ENCODE peak calls at places on chromosomes 2 and 18, in four cellular contexts. L is fibroblast of lung, Z is GM06990, X is endodermal cell. S is an unnamed sample.

GRCh38 chr2:45680351-45680967 is 29.0 kb downstream of the PRKCE start:
- DNase-seq in L (no peak), Z (no peak), X (no peak), S (no peak)

GRCh38 chr2:217612920-217613319 is 389.9 kb downstream of the TNS1 start:
- DNase-seq in L (no peak), Z (no peak), X (no peak), S (no peak)

GRCh38 chr2:71379086-71379485 is 47.5 kb downstream of the ZNF638 start:
- DNase-seq in L (peak; percentile 89), Z (no peak), X (no peak), S (peak; percentile 79)

GRCh38 chr2:8445580-8445979 is 236.3 kb upstream of the ID2 start:
- DNase-seq in L (no peak), Z (no peak), X (peak; percentile 66), S (no peak)

GRCh38 chr2:237154050-237154638 is 68.5 kb downstream of the COPS8 start:
- DNase-seq in L (peak; percentile 65), Z (peak; percentile 30), X (peak; percentile 88), S (peak; percentile 74)

GRCh38 chr18:45251236-45251635 is 364.0 kb upstream of the SLC14A2 start:
- DNase-seq in L (peak; percentile 36), Z (no peak), X (no peak), S (no peak)

GRCh38 chr2:231104115-231104713 is 20.6 kb downstream of the HTR2B start:
- DNase-seq in L (peak; percentile 48), Z (no peak), X (peak; percentile 84), S (peak; percentile 85)

GRCh38 chr2:85843543-85843942 is 45.2 kb downstream of the ST3GAL5 start:
- DNase-seq in L (no peak), Z (no peak), X (peak; percentile 78), S (no peak)

GRCh38 chr18:59624384-59624760 is 72.9 kb downstream of the CCBE1 start:
- DNase-seq in L (no peak), Z (no peak), X (no peak), S (no peak)

GRCh38 chr2:112187805-112188596 is 49.8 kb downstream of the FBLN7 start:
- DNase-seq in L (peak; percentile 24), Z (no peak), X (no peak), S (peak; percentile 45)

GRCh38 chr2:223058952-223059716 is 7.1 kb downstream of the KCNE4 start:
- DNase-seq in L (peak; percentile 66), Z (no peak), X (no peak), S (no peak)

GRCh38 chr2:42905341-42906114 is 113.1 kb upstream of the HAAO start:
- DNase-seq in L (peak; percentile 44), Z (no peak), X (peak; percentile 63), S (no peak)

DNA sequence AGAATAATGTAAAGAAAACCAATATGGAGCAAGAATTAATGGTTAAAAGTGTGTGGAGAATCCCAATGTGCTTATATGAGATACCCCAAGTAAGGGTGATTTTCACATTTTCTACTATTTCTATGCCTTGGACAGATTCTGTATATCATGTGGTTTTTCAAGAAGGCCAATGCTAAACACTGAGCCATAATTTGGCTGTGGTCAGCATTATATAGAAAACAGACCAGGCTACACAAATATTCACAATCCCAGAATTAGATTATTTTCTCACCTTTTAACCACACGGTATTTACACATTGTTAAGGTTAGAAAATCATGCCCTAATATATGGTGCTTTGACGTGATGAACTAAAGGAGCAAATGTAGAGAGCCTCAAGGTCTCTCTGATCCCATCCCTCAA is 277.4 kb upstream of the LRATD1 start:
- DNase-seq in L (no peak), Z (no peak), X (no peak), S (no peak)
- H3K4me3 ChIP-seq in L (no peak overlapping the region), Z (no peak overlapping the region), X (no peak overlapping the region), S (no peak overlapping the region)

DNA sequence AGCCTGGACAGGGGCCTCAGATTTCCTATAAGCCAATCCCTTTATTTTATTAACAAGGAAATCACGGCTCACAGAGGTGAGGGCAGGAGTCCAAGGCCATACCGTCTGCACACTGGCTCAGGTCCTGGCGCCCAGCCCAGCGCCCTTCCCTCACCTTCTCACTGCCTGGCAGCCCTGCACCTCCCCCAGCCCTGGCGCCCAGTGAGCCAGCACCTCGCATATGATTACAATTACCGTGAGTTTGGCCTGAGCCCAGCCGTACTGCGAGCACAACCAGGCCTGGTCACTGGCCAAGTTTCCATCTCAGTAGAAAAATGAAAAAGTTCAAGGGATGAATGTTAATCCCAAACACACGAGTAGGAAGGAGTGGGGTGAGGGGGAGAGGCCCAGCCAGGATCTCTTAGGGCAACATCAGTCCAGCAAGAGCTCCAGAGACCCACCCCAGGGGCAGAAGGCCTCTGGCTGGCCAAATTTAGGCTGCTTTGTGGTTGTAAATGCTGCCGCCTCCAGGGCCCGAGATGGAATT is 68.4 kb downstream of the MCFD2 start:
- DNase-seq in L (peak; percentile 95), Z (no peak), X (no peak), S (peak; percentile 98)
- TF ChIP-seq CTCF in L (no peak), Z (no peak), X (no peak), S (peak; percentile 17)

GRCh38 chr2:219709261-219709867 is 81.9 kb downstream of the SLC4A3 start:
- DNase-seq in L (no peak), Z (no peak), X (no peak), S (no peak)

GRCh38 chr2:219713110-219713509 is 85.7 kb downstream of the SLC4A3 start:
- DNase-seq in L (peak; percentile 53), Z (no peak), X (no peak), S (peak; percentile 71)

GRCh38 chr2:219719521-219719920 is 92.1 kb downstream of the SLC4A3 start:
- DNase-seq in L (no peak), Z (no peak), X (no peak), S (no peak)

GRCh38 chr2:219718066-219718465 is 90.6 kb downstream of the SLC4A3 start:
- DNase-seq in L (no peak), Z (no peak), X (no peak), S (no peak)

GRCh38 chr2:219714681-219715080 is 87.3 kb downstream of the SLC4A3 start:
- DNase-seq in L (no peak), Z (no peak), X (no peak), S (no peak)
- H3K4me3 ChIP-seq in L (no peak overlapping the region), Z (no peak overlapping the region), X (no peak overlapping the region), S (no peak overlapping the region)

GRCh38 chr2:224062481-224063307 is 23.6 kb upstream of the SERPINE2 start:
- DNase-seq in L (no peak), Z (no peak), X (no peak), S (no peak)
- TF ChIP-seq CTCF in L (no peak), Z (no peak), X (peak; percentile 52), S (no peak)

GRCh38 chr2:209526541-209526940 is 102.7 kb downstream of the MAP2 start:
- DNase-seq in L (no peak), Z (peak; percentile 12), X (no peak), S (peak; percentile 34)
- H3K4me3 ChIP-seq in L (peak overlapping the region; percentile 6), Z (no peak overlapping the region), X (no peak overlapping the region), S (peak overlapping the region; percentile 27)

GRCh38 chr2:146981921-146982320 is 862.9 kb upstream of the ACVR2A start:
- DNase-seq in L (peak; percentile 91), Z (no peak), X (no peak), S (peak; percentile 76)

GRCh38 chr2:146986161-146986560 is 858.7 kb upstream of the ACVR2A start:
- DNase-seq in L (peak; percentile 62), Z (peak; percentile 7), X (no peak), S (peak; percentile 79)

GRCh38 chr2:146982393-146982846 is 862.4 kb upstream of the ACVR2A start:
- DNase-seq in L (peak; percentile 94), Z (no peak), X (no peak), S (peak; percentile 98)

GRCh38 chr2:146985753-146986152 is 859.1 kb upstream of the ACVR2A start:
- DNase-seq in L (no peak), Z (no peak), X (no peak), S (peak; percentile 31)

DNA sequence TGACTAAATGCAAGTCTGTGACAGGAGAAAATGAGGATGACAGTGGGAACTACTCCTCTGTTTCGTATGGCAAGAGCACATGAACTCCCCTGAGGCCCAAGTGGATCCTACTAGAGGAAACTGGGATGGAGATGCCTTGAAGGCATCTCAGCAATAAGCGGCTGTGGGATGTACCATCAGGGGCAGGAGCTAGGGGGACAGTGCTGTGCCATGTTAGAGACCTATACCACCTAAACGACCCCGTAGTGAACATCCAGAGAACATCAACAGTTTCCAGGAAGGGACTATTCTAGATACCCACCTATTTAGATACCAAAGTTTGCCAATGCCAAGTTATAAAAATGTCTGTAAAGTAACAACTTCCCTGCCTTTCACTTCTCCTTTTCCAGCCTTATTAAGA is 860.8 kb upstream of the ACVR2A start:
- DNase-seq in L (no peak), Z (no peak), X (no peak), S (no peak)
- TF ChIP-seq CTCF in L (no peak), Z (no peak), X (no peak), S (no peak)

GRCh38 chr18:77086656-77087390 is 45.8 kb downstream of the MBP start:
- DNase-seq in L (no peak), Z (no peak), X (peak; percentile 72), S (no peak)
- H3K4me3 ChIP-seq in L (peak overlapping the region; percentile 25), Z (no peak overlapping the region), X (peak overlapping the region; percentile 68), S (peak overlapping the region; percentile 42)

DNA sequence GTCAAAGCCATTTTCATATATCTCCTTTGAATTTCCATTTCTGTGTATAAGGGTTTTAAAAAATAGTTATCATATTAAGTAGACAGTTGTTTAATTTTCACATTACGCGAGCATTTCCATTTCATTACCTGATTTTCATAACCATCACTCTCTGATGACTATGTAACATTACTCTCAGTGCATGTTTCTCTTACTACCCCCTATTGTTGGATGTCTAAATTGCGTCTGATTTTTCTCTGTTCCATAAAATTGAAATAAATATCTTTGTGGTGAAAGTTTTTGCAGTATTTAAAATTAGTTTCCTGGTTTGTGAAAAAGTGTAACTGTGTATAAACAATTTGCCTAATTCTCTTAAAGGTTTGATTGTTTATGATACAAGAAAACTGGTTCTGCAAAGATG is 123.8 kb downstream of the MYO1B start:
- DNase-seq in L (no peak), Z (no peak), X (no peak), S (peak; percentile 35)
- TF ChIP-seq CTCF in L (no peak), Z (no peak), X (peak; percentile 56), S (peak; percentile 54)

GRCh38 chr2:40488101-40488598 is 36.3 kb upstream of the SLC8A1 start:
- DNase-seq in L (peak; percentile 65), Z (no peak), X (no peak), S (peak; percentile 67)
- H3K4me3 ChIP-seq in L (no peak overlapping the region), Z (no peak overlapping the region), X (no peak overlapping the region), S (no peak overlapping the region)

DNA sequence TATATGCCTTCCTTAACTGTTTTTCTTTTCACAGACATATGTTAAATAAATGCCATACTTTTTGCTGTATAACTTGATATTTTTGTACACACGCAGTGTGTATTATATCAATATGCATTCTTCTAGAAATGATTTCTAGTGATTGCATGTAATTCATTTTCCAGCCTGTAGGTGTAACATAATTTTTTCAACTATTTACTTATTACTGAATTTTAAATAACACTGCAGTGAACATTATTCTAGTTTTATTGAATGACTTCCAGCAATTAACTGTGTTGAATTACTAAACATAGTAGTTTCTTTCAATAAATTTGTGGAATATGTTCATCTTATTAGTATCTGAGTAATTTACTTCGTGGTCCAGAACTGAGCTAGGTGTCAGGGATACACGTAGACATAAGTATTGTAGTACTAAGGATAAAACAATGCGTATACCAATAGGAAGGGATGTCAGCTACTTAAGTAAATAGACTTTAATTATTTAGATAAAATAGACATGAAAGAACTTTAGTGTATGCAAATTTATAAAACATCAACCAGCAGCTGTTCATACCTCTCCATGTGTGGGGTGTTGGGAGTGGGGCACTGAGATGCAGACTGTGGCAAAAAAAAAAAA is 28.0 kb downstream of the TANC1 start:
- DNase-seq in L (no peak), Z (no peak), X (no peak), S (no peak)
- TF ChIP-seq CTCF in L (no peak), Z (peak; percentile 22), X (peak; percentile 64), S (peak; percentile 31)

S was measured in fibroblast of pulmonary artery.